ENCODE peak calls at places on chromosomes 7 and 10, in eight cellular contexts. Q is MM.1S; E is CD8-positive, alpha-beta memory T cell; C is breast epithelium; V is heart right ventricle; H is Panc1; N is CD8-positive, alpha-beta T cell; A is esophagus squamous epithelium. P is an unnamed sample. For H3K36me3 and H3K4me1, the result is how much of the 10 kb centered on the place peaks cover.

GRCh38 chr7:158276414-158277218 is 311.0 kb downstream of the PTPRN2 start:
- DNase-seq in Q (no peak), E (peak), C (no peak), V (no peak), H (no peak), N (no peak), A (no peak), P (no peak)

GRCh38 chr10:127485153-127485857 is 63.8 kb upstream of the NPS start:
- DNase-seq in Q (no peak), E (no peak), C (no peak), V (no peak), H (no peak), N (no peak), A (no peak), P (no peak)

GRCh38 chr10:77501846-77502251 is 135.8 kb downstream of the KCNMA1 start:
- DNase-seq in Q (no peak), E (no peak), C (no peak), V (no peak), H (peak), N (no peak), A (no peak), P (no peak)

GRCh38 chr7:70711441-70711840 is 420.5 kb upstream of the GALNT17 start:
- DNase-seq in Q (no peak), E (no peak), C (no peak), V (peak), H (no peak), N (no peak), A (no peak), P (no peak)

GRCh38 chr10:121792198-121792597 is 135.6 kb downstream of the ATE1 start:
- DNase-seq in Q (no peak), E (no peak), C (no peak), V (no peak), H (no peak), N (no peak), A (no peak), P (no peak)

GRCh38 chr10:49139866-49140195 is 6.0 kb upstream of the FAM170B start:
- DNase-seq in Q (no peak), E (no peak), C (no peak), V (peak), H (no peak), N (no peak), A (no peak), P (no peak)

GRCh38 chr7:100506356-100506930 is 22.7 kb downstream of the NYAP1 start:
- DNase-seq in Q (no peak), E (no peak), C (no peak), V (no peak), H (no peak), N (no peak), A (no peak), P (no peak)

GRCh38 chr7:36048902-36049240 is 104.2 kb upstream of the EEPD1 start:
- DNase-seq in Q (no peak), E (no peak), C (no peak), V (no peak), H (no peak), N (no peak), A (no peak), P (no peak)

GRCh38 chr10:51367120-51367519 is 292.8 kb downstream of the PRKG1 start:
- DNase-seq in Q (no peak), E (no peak), C (no peak), V (no peak), H (no peak), N (no peak), A (no peak), P (no peak)

GRCh38 chr7:151351027-151351426 is 9.4 kb downstream of the NUB1 start:
- DNase-seq in Q (no peak), E (no peak), C (no peak), V (no peak), H (no peak), N (no peak), A (no peak), P (no peak)

GRCh38 chr7:159023216-159023615 is 121.5 kb downstream of the VIPR2 start:
- DNase-seq in Q (no peak), E (no peak), C (no peak), V (no peak), H (no peak), N (no peak), A (no peak), P (no peak)

GRCh38 chr10:6171891-6172354 is 30.8 kb upstream of the PFKFB3 start:
- DNase-seq in Q (no peak), E (no peak), C (no peak), V (peak), H (no peak), N (no peak), A (no peak), P (peak)

GRCh38 chr7:26083113-26083512 is 68.9 kb upstream of the NFE2L3 start:
- DNase-seq in Q (no peak), E (no peak), C (no peak), V (no peak), H (no peak), N (no peak), A (no peak), P (no peak)

GRCh38 chr10:133159611-133159949 is 439 bp upstream of the KNDC1 start:
- DNase-seq in Q (no peak), E (no peak), C (no peak), V (no peak), H (no peak), N (no peak), A (no peak), P (no peak)

GRCh38 chr10:124646483-124647352 is 97.5 kb downstream of the FAM53B start:
- DNase-seq in Q (no peak), E (no peak), C (no peak), V (peak), H (no peak), N (no peak), A (no peak), P (peak)

GRCh38 chr7:90178592-90179279 is 24.5 kb downstream of the STEAP1 start:
- DNase-seq in Q (peak), E (no peak), C (no peak), V (no peak), H (peak), N (no peak), A (no peak), P (no peak)

GRCh38 chr10:69845574-69846251 is 44.0 kb downstream of the COL13A1 start:
- DNase-seq in Q (no peak), E (no peak), C (peak), V (peak), H (no peak), N (no peak), A (no peak), P (peak)

GRCh38 chr7:13901577-13901976 is 87.9 kb downstream of the ETV1 start:
- DNase-seq in Q (no peak), E (no peak), C (no peak), V (no peak), H (no peak), N (no peak), A (no peak), P (no peak)

GRCh38 chr7:68688416-68689086 is 909.7 kb upstream of the AUTS2 start:
- DNase-seq in Q (peak), E (no peak), C (peak), V (no peak), H (no peak), N (no peak), A (no peak), P (no peak)

GRCh38 chr7:80699030-80699638 is 60.7 kb downstream of the CD36 start:
- DNase-seq in Q (peak), E (no peak), C (no peak), V (no peak), H (peak), N (no peak), A (no peak), P (no peak)

GRCh38 chr10:119545310-119545709 is 2.8 kb upstream of the RGS10 start:
- DNase-seq in Q (no peak), E (no peak), C (no peak), V (no peak), H (no peak), N (no peak), A (no peak), P (no peak)

GRCh38 chr7:12643001-12643400 is 44.4 kb upstream of the ARL4A start:
- DNase-seq in Q (no peak), E (no peak), C (no peak), V (no peak), H (no peak), N (no peak), A (no peak), P (no peak)

GRCh38 chr10:104021246-104021645 is 54.3 kb downstream of the SLK start:
- DNase-seq in Q (no peak), E (no peak), C (no peak), V (no peak), H (no peak), N (no peak), A (no peak), P (no peak)

DNA sequence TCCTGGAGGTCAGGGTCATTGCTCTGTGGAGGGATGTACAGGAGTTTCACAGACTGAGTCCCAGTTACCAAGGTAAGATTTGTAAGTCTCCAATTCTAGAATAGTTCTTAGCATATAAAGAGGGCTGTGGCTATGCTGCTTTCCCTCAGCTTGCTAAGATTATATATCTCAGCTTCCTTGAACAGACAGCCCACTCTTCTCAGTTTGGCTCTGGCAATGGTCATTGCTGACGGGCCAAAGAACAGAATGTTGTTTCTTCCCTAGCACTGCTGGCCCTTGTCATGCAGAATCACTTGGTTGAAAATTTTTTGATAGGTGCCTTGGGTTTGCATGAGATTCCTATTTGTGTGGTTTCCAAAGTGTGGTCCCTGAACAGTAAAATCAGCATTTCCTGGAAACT is 38.1 kb downstream of the NRBF2 start:
- DNase-seq in Q (no peak), E (no peak), C (no peak), V (no peak), H (no peak), N (no peak), A (no peak), P (no peak)
- H3K36me3 ChIP-seq in Q (under half), E (under half), C (under half), V (half or more), H (half or more), N (under half), A (half or more), P (under half)

GRCh38 chr7:30474893-30475292 is 3.7 kb downstream of the NOD1 start:
- DNase-seq in Q (no peak), E (no peak), C (no peak), V (no peak), H (no peak), N (no peak), A (no peak), P (no peak)
- H3K4me1 ChIP-seq in Q (under half), E (under half), C (under half), V (under half), H (under half), N (under half), A (half or more), P (half or more)

DNA sequence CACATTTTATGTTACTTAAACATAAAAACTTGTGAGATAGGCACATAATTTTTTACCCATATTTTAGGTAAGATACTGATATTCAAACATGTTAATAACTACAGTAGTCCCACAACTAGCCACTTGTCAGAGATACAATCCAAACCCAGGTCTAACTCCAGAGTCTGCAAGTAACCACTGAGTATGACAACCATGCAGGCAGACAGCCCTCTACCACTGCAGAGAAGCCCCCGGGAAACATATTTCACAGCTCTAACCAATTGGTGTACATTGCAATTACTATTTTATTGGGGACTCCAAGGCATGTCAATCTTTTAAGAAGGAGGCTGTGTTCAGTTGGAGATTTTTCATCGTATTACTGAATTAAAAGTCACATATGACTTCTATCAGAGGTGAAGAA is 107.2 kb upstream of the FAM133B start:
- DNase-seq in Q (no peak), E (no peak), C (no peak), V (no peak), H (peak), N (no peak), A (no peak), P (no peak)
- H3K27ac ChIP-seq in Q (no peak), E (no peak), C (peak), V (peak), H (peak), N (no peak), A (no peak), P (peak)

GRCh38 chr10:404341-404740 is 269.1 kb downstream of the ZMYND11 start:
- DNase-seq in Q (no peak), E (no peak), C (no peak), V (no peak), H (no peak), N (no peak), A (no peak), P (no peak)
- H3K36me3 ChIP-seq in Q (under half), E (under half), C (under half), V (under half), H (under half), N (under half), A (half or more), P (under half)

GRCh38 chr10:91210014-91210413 is 10.4 kb upstream of the PCGF5 start:
- DNase-seq in Q (no peak), E (no peak), C (no peak), V (no peak), H (no peak), N (no peak), A (no peak), P (no peak)

GRCh38 chr10:91208645-91209044 is 11.8 kb upstream of the PCGF5 start:
- DNase-seq in Q (no peak), E (no peak), C (no peak), V (no peak), H (no peak), N (no peak), A (no peak), P (no peak)

GRCh38 chr10:91206427-91206826 is 14.0 kb upstream of the PCGF5 start:
- DNase-seq in Q (no peak), E (no peak), C (no peak), V (no peak), H (no peak), N (no peak), A (no peak), P (no peak)

GRCh38 chr10:91210435-91210834 is 10.0 kb upstream of the PCGF5 start:
- DNase-seq in Q (peak), E (peak), C (no peak), V (no peak), H (no peak), N (no peak), A (no peak), P (no peak)

GRCh38 chr10:91206837-91207474 is 13.5 kb upstream of the PCGF5 start:
- DNase-seq in Q (no peak), E (no peak), C (no peak), V (no peak), H (no peak), N (no peak), A (no peak), P (no peak)
- H3K4me1 ChIP-seq in Q (under half), E (half or more), C (under half), V (under half), H (under half), N (half or more), A (under half), P (half or more)

GRCh38 chr10:58440484-58440883 is 55.3 kb downstream of the TFAM start:
- DNase-seq in Q (no peak), E (no peak), C (no peak), V (no peak), H (no peak), N (no peak), A (no peak), P (no peak)

GRCh38 chr10:58439632-58440364 is 54.6 kb downstream of the TFAM start:
- DNase-seq in Q (no peak), E (no peak), C (no peak), V (no peak), H (no peak), N (no peak), A (no peak), P (no peak)

GRCh38 chr10:58444336-58444735 is 59.1 kb downstream of the TFAM start:
- DNase-seq in Q (no peak), E (no peak), C (no peak), V (no peak), H (no peak), N (no peak), A (no peak), P (no peak)

GRCh38 chr10:58448121-58448935 is 63.1 kb downstream of the TFAM start:
- DNase-seq in Q (no peak), E (no peak), C (no peak), V (no peak), H (no peak), N (no peak), A (no peak), P (no peak)

DNA sequence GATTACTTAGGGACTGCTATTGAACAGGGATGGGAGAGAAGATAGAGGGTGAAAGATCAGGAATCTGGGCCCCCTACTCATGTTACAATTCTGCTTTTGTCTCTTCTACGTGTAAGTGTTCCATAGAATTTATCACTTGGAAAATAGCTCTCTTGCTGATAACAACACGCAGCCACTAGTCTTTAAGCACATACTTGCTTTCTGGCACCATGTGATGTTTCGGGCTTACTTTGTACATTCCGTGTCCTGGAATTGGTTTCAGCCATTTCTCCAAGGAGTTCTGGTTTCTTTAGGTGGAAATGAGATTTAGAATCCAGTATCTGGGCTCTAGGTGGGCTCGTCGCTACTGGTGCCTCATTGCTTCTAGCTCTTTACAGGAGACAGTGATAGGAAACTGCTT is 59.7 kb downstream of the TFAM start:
- DNase-seq in Q (no peak), E (no peak), C (no peak), V (no peak), H (no peak), N (no peak), A (no peak), P (no peak)
- H3K27ac ChIP-seq in Q (no peak), E (no peak), C (no peak), V (no peak), H (no peak), N (no peak), A (no peak), P (peak)

GRCh38 chr7:149002604-149003003 is 25.7 kb downstream of the PDIA4 start:
- DNase-seq in Q (no peak), E (no peak), C (no peak), V (no peak), H (no peak), N (no peak), A (no peak), P (no peak)
- H3K36me3 ChIP-seq in Q (under half), E (under half), C (under half), V (under half), H (under half), N (under half), A (half or more), P (under half)

GRCh38 chr7:118735436-118735835 is 510.9 kb downstream of the ANKRD7 start:
- DNase-seq in Q (no peak), E (no peak), C (no peak), V (no peak), H (no peak), N (no peak), A (no peak), P (no peak)

GRCh38 chr7:118734541-118734940 is 510.0 kb downstream of the ANKRD7 start:
- DNase-seq in Q (no peak), E (no peak), C (no peak), V (no peak), H (no peak), N (no peak), A (no peak), P (no peak)

GRCh38 chr7:118737935-118738334 is 513.4 kb downstream of the ANKRD7 start:
- DNase-seq in Q (no peak), E (no peak), C (no peak), V (no peak), H (no peak), N (no peak), A (no peak), P (no peak)
- H3K4me1 ChIP-seq in Q (under half), E (under half), C (under half), V (under half), H (under half), N (under half), A (under half), P (under half)

GRCh38 chr7:135775230-135775629 is 26.6 kb upstream of the FAM180A start:
- DNase-seq in Q (no peak), E (no peak), C (no peak), V (no peak), H (no peak), N (no peak), A (no peak), P (no peak)

GRCh38 chr7:135774284-135774683 is 25.7 kb upstream of the FAM180A start:
- DNase-seq in Q (no peak), E (no peak), C (peak), V (peak), H (peak), N (no peak), A (no peak), P (no peak)

GRCh38 chr7:135771961-135772638 is 23.5 kb upstream of the FAM180A start:
- DNase-seq in Q (no peak), E (no peak), C (no peak), V (no peak), H (no peak), N (no peak), A (no peak), P (no peak)

GRCh38 chr7:135772639-135773019 is 24.0 kb upstream of the FAM180A start:
- DNase-seq in Q (no peak), E (no peak), C (no peak), V (no peak), H (no peak), N (no peak), A (no peak), P (no peak)

GRCh38 chr7:135773451-135773850 is 24.8 kb upstream of the FAM180A start:
- DNase-seq in Q (no peak), E (no peak), C (no peak), V (no peak), H (no peak), N (no peak), A (no peak), P (no peak)
- H3K27ac ChIP-seq in Q (no peak), E (no peak), C (no peak), V (no peak), H (no peak), N (no peak), A (no peak), P (peak)